ENCODE peak calls at places on chromosomes 6 and 20, in six cellular contexts. R, E, L, C, K and B are unnamed samples.

GRCh38 chr6:5516036-5516435 is 254.7 kb downstream of the FARS2 start:
- DNase-seq in K (no peak), E (no peak), L (no peak), R (no peak), C (no peak), B (no peak)

GRCh38 chr20:20490673-20491072 is 122.8 kb downstream of the INSM1 start:
- DNase-seq in E (no peak), C (no peak), R (no peak), K (no peak), L (no peak), B (no peak)

GRCh38 chr6:67633058-67633457 is 1002.0 kb upstream of the ADGRB3 start:
- DNase-seq in R (no peak), L (no peak), E (no peak), C (no peak), K (no peak), B (no peak)

GRCh38 chr6:66948106-66948505 is 1241.1 kb upstream of the EYS start:
- DNase-seq in K (no peak), R (no peak), E (no peak), L (no peak), C (no peak), B (no peak)

GRCh38 chr20:38537176-38537575 is 43.8 kb upstream of the ADIG start:
- DNase-seq in R (no peak), C (no peak), K (no peak), L (no peak), E (no peak), B (no peak)

GRCh38 chr20:61978491-61978890 is 87.2 kb downstream of the TAF4 start:
- DNase-seq in L (no peak), K (peak; percentile 38), C (no peak), R (no peak), E (no peak), B (no peak)

GRCh38 chr6:135451617-135452190 is 45.8 kb downstream of the AHI1 start:
- DNase-seq in C (no peak), L (no peak), K (no peak), R (no peak), E (no peak), B (no peak)

GRCh38 chr6:149484733-149485700 is at the start of gene ZC3H12D:
- DNase-seq in R (peak; percentile 84), K (peak; percentile 68), E (peak; percentile 59), C (peak; percentile 45), L (no peak), B (peak; percentile 84)

GRCh38 chr6:139370047-139370706 is 4.3 kb downstream of the CITED2 start:
- DNase-seq in R (no peak), K (no peak), E (no peak), L (no peak), C (peak; percentile 29), B (peak; percentile 17)

GRCh38 chr20:46334423-46334978 is 26.2 kb upstream of the CDH22 start:
- DNase-seq in R (no peak), E (no peak), C (no peak), K (no peak), L (no peak), B (no peak)

GRCh38 chr6:137234505-137234863 is 15.3 kb upstream of the IFNGR1 start:
- DNase-seq in R (no peak), L (no peak), K (no peak), C (no peak), E (no peak), B (peak; percentile 35)

GRCh38 chr6:2918936-2919335 is 15.8 kb upstream of the SERPINB9 start:
- DNase-seq in K (no peak), R (no peak), C (no peak), E (no peak), L (no peak), B (no peak)

GRCh38 chr20:43681991-43682410 is 15.1 kb downstream of the MYBL2 start:
- DNase-seq in L (no peak), R (no peak), E (no peak), C (no peak), K (no peak), B (peak; percentile 74)

GRCh38 chr6:113137411-113137810 is 719.7 kb upstream of the MARCKS start:
- DNase-seq in R (peak; percentile 79), C (peak; percentile 17), K (peak; percentile 58), E (no peak), L (peak; percentile 20), B (no peak)

GRCh38 chr6:13120483-13121482 is 207.6 kb downstream of the TBC1D7 start:
- DNase-seq in K (no peak), R (no peak), C (no peak), E (no peak), L (no peak), B (no peak)

GRCh38 chr20:1324598-1325172 is 4.3 kb downstream of the SDCBP2 start:
- DNase-seq in R (peak; percentile 70), K (peak; percentile 60), C (no peak), E (no peak), L (peak; percentile 48), B (no peak)

GRCh38 chr20:4571759-4572531 is 149.8 kb upstream of the PRND start:
- DNase-seq in E (no peak), C (no peak), K (no peak), L (no peak), R (no peak), B (no peak)

GRCh38 chr20:50844430-50845100 is 49.7 kb downstream of the BCAS4 start:
- DNase-seq in L (no peak), K (no peak), R (no peak), C (no peak), E (peak; percentile 36), B (no peak)

GRCh38 chr6:18506387-18507017 is 119.4 kb downstream of the RNF144B start:
- DNase-seq in C (no peak), K (no peak), R (no peak), E (no peak), L (no peak), B (no peak)

GRCh38 chr6:79466222-79466834 is 70.9 kb downstream of the LCA5 start:
- DNase-seq in E (no peak), R (no peak), L (no peak), C (no peak), K (no peak), B (no peak)

GRCh38 chr20:24629668-24630067 is 160.2 kb downstream of the SYNDIG1 start:
- DNase-seq in C (no peak), K (no peak), L (no peak), E (no peak), R (peak; percentile 54), B (no peak)

GRCh38 chr20:48667889-48668413 is 159.8 kb downstream of the PREX1 start:
- DNase-seq in L (no peak), K (no peak), C (no peak), E (no peak), R (no peak), B (no peak)
- H3K27ac ChIP-seq in L (no peak overlapping the region), K (peak overlapping the region; percentile 37), C (peak overlapping the region; percentile 11), E (peak overlapping the region; percentile 29), R (no peak overlapping the region), B (peak overlapping the region; percentile 28)

GRCh38 chr20:2696646-2697045 is 4.1 kb downstream of the EBF4 start:
- DNase-seq in E (peak; percentile 7), C (no peak), K (peak; percentile 57), L (no peak), R (peak; percentile 76), B (no peak)

GRCh38 chr20:2693996-2694471 is 1.5 kb downstream of the EBF4 start:
- DNase-seq in R (peak; percentile 50), K (peak; percentile 64), C (no peak), L (peak; percentile 38), E (peak; percentile 23), B (no peak)

GRCh38 chr20:2694519-2694918 is 1.9 kb downstream of the EBF4 start:
- DNase-seq in K (peak; percentile 56), C (no peak), E (no peak), L (no peak), R (peak; percentile 63), B (no peak)

GRCh38 chr20:2693286-2693995 is 861 bp downstream of the EBF4 start:
- DNase-seq in L (peak; percentile 67), K (peak; percentile 77), E (peak; percentile 38), R (peak; percentile 76), C (no peak), B (peak; percentile 36)

GRCh38 chr20:2695206-2695983 is 2.8 kb downstream of the EBF4 start:
- DNase-seq in E (peak; percentile 17), K (peak; percentile 56), L (no peak), C (no peak), R (peak; percentile 57), B (no peak)
- TF ChIP-seq EP300 in E (no peak), K (no peak), L (no peak), C (no peak), R (no peak), B (no peak)

DNA sequence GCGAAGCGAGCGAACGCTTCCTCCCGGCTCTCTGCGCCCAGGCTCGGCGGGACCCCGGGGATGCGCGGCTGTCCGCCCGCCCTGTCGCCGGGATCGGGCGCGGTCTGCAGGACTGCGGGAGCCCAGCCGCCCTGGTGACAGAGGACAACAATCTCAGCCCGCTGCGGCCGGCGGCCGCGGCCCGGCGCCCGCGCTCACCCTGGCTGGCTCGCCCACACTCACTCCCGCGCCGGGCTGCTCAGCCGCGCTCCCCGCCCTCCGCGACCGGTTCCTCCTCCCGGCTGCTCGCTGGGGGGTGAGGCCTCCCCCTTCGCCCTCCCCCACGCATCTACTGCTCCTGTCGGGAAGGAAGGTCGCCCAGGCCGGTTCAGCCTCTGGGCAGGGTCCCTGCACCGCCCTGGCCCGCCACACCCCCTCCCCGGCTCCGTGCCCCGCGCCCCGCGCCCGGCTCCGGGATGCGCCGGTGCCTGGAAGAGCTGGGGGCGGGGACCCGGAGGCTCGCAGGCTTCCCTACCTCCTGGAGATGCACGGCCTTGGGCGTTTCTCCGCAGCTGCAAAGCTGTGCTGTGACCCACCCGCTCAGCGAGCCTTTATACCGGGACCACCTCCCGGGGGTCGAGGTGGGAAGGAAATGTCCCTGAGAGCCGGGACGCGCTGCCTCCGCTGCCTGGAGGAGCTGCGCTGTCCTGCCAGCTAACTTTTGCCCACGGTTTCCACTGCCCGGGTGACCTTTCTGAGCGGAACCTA is at the start of gene SYNE1:
- DNase-seq in R (no peak), L (peak; percentile 73), K (peak; percentile 68), C (no peak), E (peak; percentile 57), B (no peak)
- H3K27ac ChIP-seq in R (peak within 1 kb of the TSS; percentile 17), L (peak within 1 kb of the TSS; percentile 80), K (peak within 1 kb of the TSS; percentile 67), C (peak within 1 kb of the TSS; percentile 70), E (peak within 1 kb of the TSS; percentile 80), B (peak within 1 kb of the TSS; percentile 57)

GRCh38 chr6:38136547-38136946 is 317.0 kb downstream of the ZFAND3 start:
- DNase-seq in K (no peak), C (no peak), E (no peak), L (no peak), R (no peak), B (no peak)

GRCh38 chr6:38127284-38127683 is 307.8 kb downstream of the ZFAND3 start:
- DNase-seq in L (no peak), K (no peak), R (no peak), C (no peak), E (no peak), B (no peak)

GRCh38 chr6:38133932-38134703 is 314.6 kb downstream of the ZFAND3 start:
- DNase-seq in L (no peak), E (no peak), K (no peak), C (no peak), R (no peak), B (no peak)

GRCh38 chr6:38134704-38135088 is 315.2 kb downstream of the ZFAND3 start:
- DNase-seq in C (no peak), E (no peak), K (no peak), R (no peak), L (no peak), B (no peak)

DNA sequence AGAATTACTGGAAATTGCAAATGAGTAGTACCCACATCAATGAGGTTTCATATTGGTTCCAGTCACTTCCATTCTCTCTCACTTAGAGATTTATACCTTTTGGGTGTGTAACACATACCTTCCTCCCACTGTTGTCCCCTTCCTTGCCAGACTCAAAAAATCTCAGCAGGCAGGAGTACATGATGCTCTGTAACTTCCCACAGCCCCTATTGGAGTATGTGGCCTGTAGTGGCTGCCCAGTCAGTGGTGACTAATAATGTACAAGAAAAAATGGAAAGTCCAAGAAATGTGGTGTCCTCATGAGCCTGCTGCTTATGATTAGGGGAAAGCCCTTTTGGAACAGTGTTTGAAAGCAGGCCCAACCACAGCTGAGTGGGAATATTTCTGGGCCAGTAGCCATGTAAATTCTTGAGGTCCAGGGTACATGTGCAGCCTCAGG is 312.0 kb downstream of the ZFAND3 start:
- DNase-seq in L (no peak), C (peak; percentile 16), E (no peak), K (no peak), R (no peak), B (no peak)
- TF ChIP-seq EP300 in L (no peak), C (peak; percentile 31), E (no peak), K (no peak), R (no peak), B (no peak)